ENCODE peak calls at places on chromosome 7, in eight cellular contexts. G is endothelial cell of umbilical vein, U is lung, W is Karpas-422, Z is endodermal cell, Q is GM23248, E is aorta, L is transverse colon. T is an unnamed sample. For H3K36me3 and H3K9me3, the result is how much of the 10 kb centered on the place peaks cover.

GRCh38 chr7:94431620-94432295 is 37.1 kb downstream of the COL1A2 start:
- DNase-seq in G (no peak), U (no peak), W (no peak), Z (no peak), Q (peak), E (no peak), L (no peak), T (no peak)

GRCh38 chr7:147245274-147245673 is 1128.7 kb downstream of the CNTNAP2 start:
- DNase-seq in G (no peak), U (peak), W (peak), Z (peak), Q (peak), E (no peak), L (peak), T (no peak)

GRCh38 chr7:92765725-92766124 is 70.6 kb downstream of the CDK6 start:
- DNase-seq in G (no peak), U (no peak), W (no peak), Z (no peak), Q (peak), E (no peak), L (no peak), T (no peak)

GRCh38 chr7:28595779-28596178 is 183.5 kb downstream of the CREB5 start:
- DNase-seq in G (no peak), U (no peak), W (no peak), Z (no peak), Q (no peak), E (no peak), L (no peak), T (no peak)

GRCh38 chr7:7183061-7183832 is 903 bp downstream of the C1GALT1 start:
- DNase-seq in G (peak), U (peak), W (peak), Z (peak), Q (peak), E (peak), L (peak), T (peak)

GRCh38 chr7:25850730-25851129 is 301.3 kb upstream of the NFE2L3 start:
- DNase-seq in G (no peak), U (no peak), W (no peak), Z (no peak), Q (no peak), E (no peak), L (no peak), T (no peak)

GRCh38 chr7:44283381-44284211 is 41.8 kb downstream of the CAMK2B start:
- DNase-seq in G (no peak), U (no peak), W (no peak), Z (peak), Q (no peak), E (peak), L (peak), T (no peak)

GRCh38 chr7:155669717-155670505 is 25.4 kb downstream of the RBM33 start:
- DNase-seq in G (peak), U (peak), W (no peak), Z (peak), Q (peak), E (no peak), L (no peak), T (no peak)

GRCh38 chr7:77738871-77739270 is 42.6 kb downstream of the RSBN1L start:
- DNase-seq in G (peak), U (no peak), W (no peak), Z (no peak), Q (peak), E (no peak), L (no peak), T (no peak)

GRCh38 chr7:28136885-28137284 is 43.7 kb downstream of the JAZF1 start:
- DNase-seq in G (no peak), U (no peak), W (no peak), Z (no peak), Q (no peak), E (no peak), L (no peak), T (no peak)

GRCh38 chr7:27130540-27131389 is at the start of gene HOXA4:
- DNase-seq in G (peak), U (peak), W (no peak), Z (peak), Q (peak), E (peak), L (peak), T (peak)

GRCh38 chr7:70586822-70587221 is 545.1 kb upstream of the GALNT17 start:
- DNase-seq in G (no peak), U (no peak), W (no peak), Z (no peak), Q (peak), E (no peak), L (no peak), T (no peak)

GRCh38 chr7:49125246-49125645 is 200.9 kb downstream of the CDC14C start:
- DNase-seq in G (no peak), U (no peak), W (no peak), Z (no peak), Q (no peak), E (no peak), L (no peak), T (no peak)

GRCh38 chr7:155402941-155403340 is 55.0 kb upstream of the EN2 start:
- DNase-seq in G (no peak), U (no peak), W (no peak), Z (no peak), Q (no peak), E (no peak), L (no peak), T (no peak)

GRCh38 chr7:19404912-19405329 is 259.7 kb upstream of the FERD3L start:
- DNase-seq in G (peak), U (no peak), W (no peak), Z (peak), Q (peak), E (no peak), L (no peak), T (no peak)

GRCh38 chr7:27921081-27921836 is 181.3 kb downstream of the TAX1BP1 start:
- DNase-seq in G (peak), U (no peak), W (peak), Z (peak), Q (peak), E (no peak), L (peak), T (peak)

GRCh38 chr7:25189197-25189596 is 39.1 kb downstream of the NPVF start:
- DNase-seq in G (no peak), U (no peak), W (no peak), Z (no peak), Q (no peak), E (no peak), L (no peak), T (no peak)

GRCh38 chr7:116672596-116673503 is 854 bp downstream of the MET start:
- DNase-seq in G (peak), U (no peak), W (peak), Z (peak), Q (peak), E (no peak), L (peak), T (no peak)

GRCh38 chr7:107232568-107233090 is 63.8 kb downstream of the HBP1 start:
- DNase-seq in G (no peak), U (no peak), W (no peak), Z (no peak), Q (no peak), E (no peak), L (no peak), T (no peak)

GRCh38 chr7:132066776-132067175 is 509.5 kb downstream of the PLXNA4 start:
- DNase-seq in G (no peak), U (no peak), W (no peak), Z (no peak), Q (peak), E (peak), L (peak), T (no peak)

GRCh38 chr7:2646680-2647571 is 15.1 kb downstream of the TTYH3 start:
- DNase-seq in G (no peak), U (no peak), W (no peak), Z (peak), Q (no peak), E (peak), L (no peak), T (no peak)

GRCh38 chr7:2508327-2509231 is 11.0 kb upstream of the LFNG start:
- DNase-seq in G (no peak), U (no peak), W (no peak), Z (peak), Q (peak), E (no peak), L (peak), T (peak)

GRCh38 chr7:100629117-100629711 is 12.1 kb downstream of the TFR2 start:
- DNase-seq in G (no peak), U (no peak), W (peak), Z (peak), Q (peak), E (no peak), L (peak), T (no peak)

GRCh38 chr7:116552616-116553015 is 27.8 kb downstream of the CAV1 start:
- DNase-seq in G (peak), U (no peak), W (no peak), Z (no peak), Q (peak), E (no peak), L (no peak), T (no peak)

GRCh38 chr7:2654059-2654458 is 22.3 kb downstream of the TTYH3 start:
- DNase-seq in G (no peak), U (no peak), W (no peak), Z (no peak), Q (no peak), E (no peak), L (no peak), T (no peak)

GRCh38 chr7:107203607-107204006 is 34.8 kb downstream of the HBP1 start:
- DNase-seq in G (no peak), U (no peak), W (no peak), Z (no peak), Q (no peak), E (no peak), L (no peak), T (no peak)

GRCh38 chr7:141074162-141074989 is 512 bp downstream of the TMEM178B start:
- DNase-seq in G (no peak), U (no peak), W (no peak), Z (peak), Q (peak), E (peak), L (no peak), T (peak)

GRCh38 chr7:37251222-37251621 is 197.4 kb downstream of the ELMO1 start:
- DNase-seq in G (no peak), U (no peak), W (no peak), Z (no peak), Q (no peak), E (no peak), L (no peak), T (no peak)

GRCh38 chr7:127396184-127396583 is 3.7 kb upstream of the ZNF800 start:
- DNase-seq in G (no peak), U (peak), W (peak), Z (peak), Q (peak), E (no peak), L (no peak), T (peak)

GRCh38 chr7:4631664-4632171 is 50.4 kb upstream of the FOXK1 start:
- DNase-seq in G (peak), U (peak), W (no peak), Z (peak), Q (peak), E (peak), L (peak), T (no peak)

GRCh38 chr7:38558786-38559185 is 72.4 kb downstream of the AMPH start:
- DNase-seq in G (peak), U (no peak), W (no peak), Z (no peak), Q (no peak), E (no peak), L (no peak), T (no peak)

GRCh38 chr7:96236198-96237039 is 85.5 kb downstream of the SLC25A13 start:
- DNase-seq in G (peak), U (no peak), W (no peak), Z (no peak), Q (peak), E (peak), L (no peak), T (no peak)

GRCh38 chr7:830069-830468 is 2.2 kb upstream of the SUN1 start:
- DNase-seq in G (no peak), U (no peak), W (no peak), Z (no peak), Q (no peak), E (no peak), L (no peak), T (no peak)

GRCh38 chr7:23893172-23893941 is 183.3 kb downstream of the STK31 start:
- DNase-seq in G (no peak), U (no peak), W (no peak), Z (no peak), Q (peak), E (no peak), L (no peak), T (no peak)

GRCh38 chr7:1883031-1883761 is 213.1 kb downstream of the ELFN1 start:
- DNase-seq in G (peak), U (no peak), W (no peak), Z (peak), Q (peak), E (no peak), L (no peak), T (no peak)

GRCh38 chr7:42549866-42550485 is 313.0 kb upstream of the GLI3 start:
- DNase-seq in G (no peak), U (no peak), W (no peak), Z (no peak), Q (peak), E (no peak), L (no peak), T (no peak)

GRCh38 chr7:129989466-129989865 is 36.7 kb upstream of the UBE2H start:
- DNase-seq in G (no peak), U (no peak), W (no peak), Z (no peak), Q (no peak), E (no peak), L (no peak), T (no peak)

GRCh38 chr7:126790763-126791162 is 462.0 kb downstream of the GRM8 start:
- DNase-seq in G (no peak), U (no peak), W (peak), Z (no peak), Q (no peak), E (no peak), L (no peak), T (no peak)

GRCh38 chr7:98341106-98341505 is 59.6 kb downstream of the BRI3 start:
- DNase-seq in G (no peak), U (no peak), W (no peak), Z (no peak), Q (peak), E (no peak), L (no peak), T (no peak)

GRCh38 chr7:75546272-75547015 is 54.3 kb downstream of the SPDYE5 start:
- DNase-seq in G (no peak), U (no peak), W (no peak), Z (peak), Q (no peak), E (peak), L (no peak), T (no peak)
- H3K36me3 ChIP-seq in G (under half), U (under half), W (under half), Z (half or more), Q (under half), E (under half), L (under half), T (under half)

GRCh38 chr7:151735186-151735853 is 141.6 kb downstream of the PRKAG2 start:
- DNase-seq in G (peak), U (no peak), W (peak), Z (no peak), Q (no peak), E (no peak), L (no peak), T (no peak)
- H3K4me3 ChIP-seq in G (no peak), U (no peak), W (peak), Z (no peak), Q (no peak), E (no peak), L (no peak), T (no peak)

DNA sequence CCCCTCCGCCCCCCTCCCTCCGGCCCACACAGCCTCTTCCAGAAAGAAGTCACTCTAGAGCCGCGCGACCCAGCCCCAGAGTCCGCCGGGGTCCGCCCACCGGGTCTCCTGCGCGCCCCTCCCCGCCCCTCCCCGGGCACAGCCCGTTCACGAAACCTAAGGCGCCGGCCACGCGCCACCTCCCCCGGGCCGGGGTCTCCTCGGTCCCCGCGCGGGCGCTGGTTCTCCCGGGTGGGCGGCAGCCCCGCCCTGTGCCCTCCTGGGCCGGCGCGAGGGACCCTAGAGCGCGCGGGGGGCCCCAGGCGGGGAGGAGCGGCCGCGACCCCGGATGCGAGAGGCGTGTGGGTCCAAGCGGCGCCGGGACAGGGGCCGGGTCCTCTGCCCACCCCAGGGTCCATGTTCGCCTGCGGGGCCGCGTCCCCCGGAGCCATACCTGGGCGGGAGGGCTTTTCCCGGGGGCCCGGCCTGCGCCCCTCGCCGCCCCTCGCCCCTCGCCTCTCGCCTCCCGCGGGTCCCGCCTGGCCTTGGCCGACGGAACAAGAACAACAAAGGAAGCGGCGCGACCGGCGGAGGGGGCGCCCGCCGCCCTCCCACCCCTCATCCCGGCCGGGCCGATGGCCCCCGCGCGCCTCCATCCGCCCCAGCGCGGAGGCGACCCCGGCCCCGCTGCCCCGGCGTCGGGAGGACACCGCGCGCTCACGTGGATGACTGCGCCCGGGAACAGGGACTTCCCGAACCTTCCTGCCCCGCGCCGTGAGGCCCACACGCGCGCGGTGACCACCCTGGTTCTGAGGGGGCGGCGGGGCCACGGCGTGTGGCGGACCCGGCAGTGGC is 348.0 kb downstream of the DNAJB6 start:
- DNase-seq in G (no peak), U (no peak), W (no peak), Z (peak), Q (no peak), E (no peak), L (no peak), T (no peak)
- H3K9me3 ChIP-seq in G (under half), U (under half), W (under half), Z (half or more), Q (under half), E (under half), L (under half), T (under half)

GRCh38 chr7:29957921-29958320 is 31.7 kb downstream of the SCRN1 start:
- DNase-seq in G (no peak), U (no peak), W (no peak), Z (no peak), Q (no peak), E (no peak), L (no peak), T (no peak)
- H3K36me3 ChIP-seq in G (under half), U (under half), W (under half), Z (half or more), Q (under half), E (under half), L (under half), T (under half)

GRCh38 chr7:151459726-151460473 is 20.0 kb upstream of the CRYGN start:
- DNase-seq in G (peak), U (peak), W (no peak), Z (peak), Q (peak), E (peak), L (peak), T (no peak)

GRCh38 chr7:151461942-151462230 is 21.9 kb upstream of the CRYGN start:
- DNase-seq in G (no peak), U (no peak), W (no peak), Z (peak), Q (no peak), E (no peak), L (no peak), T (no peak)

GRCh38 chr7:151462306-151462779 is 22.4 kb upstream of the CRYGN start:
- DNase-seq in G (no peak), U (no peak), W (no peak), Z (peak), Q (no peak), E (no peak), L (no peak), T (no peak)

GRCh38 chr7:151460474-151460855 is 20.5 kb upstream of the CRYGN start:
- DNase-seq in G (no peak), U (no peak), W (no peak), Z (peak), Q (peak), E (no peak), L (no peak), T (no peak)

GRCh38 chr7:151461096-151461941 is 21.4 kb upstream of the CRYGN start:
- DNase-seq in G (no peak), U (no peak), W (peak), Z (peak), Q (no peak), E (no peak), L (no peak), T (no peak)
- H3K4me3 ChIP-seq in G (no peak), U (no peak), W (no peak), Z (no peak), Q (no peak), E (no peak), L (no peak), T (no peak)

GRCh38 chr7:158054611-158055010 is 533.0 kb downstream of the PTPRN2 start:
- DNase-seq in G (no peak), U (no peak), W (no peak), Z (no peak), Q (no peak), E (peak), L (no peak), T (no peak)
- H3K9me3 ChIP-seq in G (under half), U (under half), W (under half), Z (half or more), Q (under half), E (under half), L (under half), T (under half)

GRCh38 chr7:102234801-102235550 is 51.7 kb upstream of the SH2B2 start:
- DNase-seq in G (no peak), U (no peak), W (no peak), Z (no peak), Q (no peak), E (no peak), L (no peak), T (no peak)
- H3K36me3 ChIP-seq in G (under half), U (under half), W (under half), Z (under half), Q (under half), E (under half), L (under half), T (under half)

DNA sequence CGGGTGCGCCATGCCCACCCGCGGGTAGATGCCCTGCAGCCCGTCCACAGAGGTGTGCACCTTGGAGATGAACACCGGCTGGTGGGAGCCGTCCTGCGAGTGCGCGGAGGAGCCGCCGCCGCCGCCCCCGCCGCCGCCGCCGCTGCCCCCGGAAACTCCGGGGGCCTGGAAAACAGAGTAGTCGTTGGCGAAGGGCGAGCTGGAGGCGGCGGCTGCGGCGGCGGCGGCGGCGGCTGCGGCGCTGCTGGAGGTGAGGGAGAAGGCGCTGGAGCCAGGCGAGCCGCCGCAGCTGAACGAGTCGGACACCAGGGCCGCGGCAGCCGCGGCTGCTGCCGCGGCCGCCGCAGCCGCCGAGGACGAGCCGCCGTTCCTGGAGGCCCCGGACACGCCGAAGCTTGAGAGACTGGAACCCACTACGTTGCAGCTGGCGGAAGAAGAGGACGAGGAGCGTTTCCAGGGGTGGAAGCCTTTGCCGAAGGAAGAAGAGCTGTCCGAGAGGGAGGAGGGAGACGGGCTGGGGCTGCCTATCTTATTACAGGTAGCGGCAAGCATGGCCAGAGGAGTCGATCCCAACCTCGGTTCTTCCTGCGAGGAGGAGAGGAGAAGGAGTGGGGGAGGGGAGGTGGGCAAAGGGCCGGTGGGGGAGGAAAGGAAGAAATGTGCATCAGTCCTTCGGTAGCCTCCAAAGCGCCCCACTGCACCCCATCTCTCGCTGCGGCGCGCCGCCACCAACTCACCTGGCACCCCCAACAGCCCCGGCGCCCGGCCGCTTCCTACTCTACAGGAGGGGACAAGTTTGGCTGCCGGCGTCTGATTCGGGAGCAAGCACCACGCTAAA is 1.3 kb downstream of the SP8 start:
- DNase-seq in G (no peak), U (no peak), W (no peak), Z (peak), Q (peak), E (peak), L (no peak), T (no peak)
- H3K4me3 ChIP-seq in G (no peak), U (no peak), W (no peak), Z (peak), Q (peak), E (peak), L (peak), T (no peak)

T was measured in naive thymus-derived CD4-positive, alpha-beta T cell.